ENCODE peak calls at places on chromosomes 4 and X, in eight cellular contexts. Q is HCT116, A is K562, L is A549, Z is esophagus squamous epithelium, R is lower leg skin, N is heart left ventricle, X is ovary. H is an unnamed sample.

GRCh38 chr4:163744861-163745260 is 250.4 kb downstream of the TMA16 start:
- DNase-seq in Z (no peak), X (no peak), L (no peak), Q (no peak), N (no peak), R (no peak), A (no peak), H (no peak)

GRCh38 chrX:106401965-106402559 is 209.7 kb upstream of the RADX start:
- DNase-seq in L (no peak), Q (no peak), R (no peak), A (no peak), Z (no peak), N (no peak), X (no peak), H (no peak)

GRCh38 chrX:147741776-147742175 is 169.9 kb upstream of the FMR1 start:
- DNase-seq in Z (no peak), R (no peak), A (no peak), N (no peak), X (no peak), L (no peak), Q (no peak), H (no peak)

GRCh38 chr4:26238426-26238781 is 82.4 kb upstream of the RBPJ start:
- DNase-seq in Q (no peak), L (no peak), N (no peak), R (no peak), Z (no peak), A (no peak), X (no peak), H (no peak)

GRCh38 chr4:186658657-186659056 is 65.0 kb downstream of the FAT1 start:
- DNase-seq in Z (no peak), X (no peak), L (no peak), N (no peak), A (no peak), R (no peak), Q (no peak), H (no peak)

GRCh38 chr4:69718376-69719293 is 41.8 kb downstream of the SULT1B1 start:
- DNase-seq in R (no peak), Q (no peak), A (no peak), Z (no peak), L (no peak), X (no peak), N (no peak), H (no peak)

GRCh38 chr4:76194325-76194724 is 19.3 kb downstream of the SCARB2 start:
- DNase-seq in R (no peak), A (peak; percentile 34), Z (no peak), L (peak; percentile 26), Q (no peak), X (no peak), N (no peak), H (no peak)

GRCh38 chr4:23717528-23718248 is 172.2 kb downstream of the PPARGC1A start:
- DNase-seq in X (no peak), Q (no peak), A (peak; percentile 37), Z (no peak), L (peak; percentile 37), N (no peak), R (no peak), H (peak; percentile 10)

GRCh38 chr4:185194924-185195632 is 8.7 kb downstream of the CFAP97 start:
- DNase-seq in A (no peak), N (no peak), X (no peak), Q (no peak), Z (no peak), R (no peak), L (no peak), H (no peak)

GRCh38 chr4:149493492-149493891 is 322.2 kb downstream of the IQCM start:
- DNase-seq in R (no peak), N (no peak), Q (no peak), Z (no peak), L (no peak), A (no peak), X (no peak), H (no peak)

GRCh38 chr4:102416765-102417164 is 71.5 kb upstream of the SLC39A8 start:
- DNase-seq in X (no peak), R (no peak), Q (no peak), L (no peak), Z (no peak), A (no peak), N (no peak), H (peak; percentile 16)

GRCh38 chr4:113013746-113014145 is 35.7 kb upstream of the ANK2 start:
- DNase-seq in L (no peak), R (no peak), N (no peak), Q (no peak), A (no peak), Z (no peak), X (no peak), H (no peak)

GRCh38 chr4:170465434-170465833 is 375.7 kb upstream of the AADAT start:
- DNase-seq in R (no peak), Z (no peak), N (no peak), Q (no peak), A (no peak), L (no peak), X (no peak), H (no peak)

GRCh38 chr4:182240161-182241130 is 2.8 kb upstream of the TENM3 start:
- DNase-seq in X (no peak), L (peak; percentile 25), N (no peak), R (no peak), Q (no peak), A (no peak), Z (no peak), H (no peak)

GRCh38 chr4:164526916-164527315 is 227.0 kb upstream of the SMIM31 start:
- DNase-seq in X (no peak), Q (no peak), R (no peak), L (no peak), Z (no peak), A (no peak), N (no peak), H (no peak)

GRCh38 chr4:169756971-169757574 is 671 bp downstream of the HPF1 start:
- DNase-seq in Q (no peak), N (no peak), A (peak; percentile 37), Z (no peak), X (no peak), R (no peak), L (no peak), H (peak; percentile 69)

GRCh38 chrX:153381684-153382532 is 19.2 kb downstream of the PNMA6E start:
- DNase-seq in Z (no peak), N (no peak), R (no peak), X (peak; percentile 81), L (peak; percentile 19), Q (no peak), A (peak; percentile 75), H (peak; percentile 37)

GRCh38 chr4:3870567-3870962 is 104.4 kb downstream of the ADRA2C start:
- DNase-seq in R (no peak), N (no peak), Q (no peak), L (no peak), A (no peak), Z (no peak), X (no peak), H (no peak)

GRCh38 chr4:152983774-152984411 is 47.8 kb downstream of the FHDC1 start:
- DNase-seq in A (no peak), R (peak; percentile 37), X (no peak), Q (no peak), Z (no peak), L (no peak), N (no peak), H (no peak)

GRCh38 chrX:121154858-121155404 is 107.5 kb downstream of the GLUD2 start:
- DNase-seq in Q (no peak), Z (no peak), N (no peak), X (no peak), A (no peak), R (no peak), L (no peak), H (no peak)

GRCh38 chrX:121151293-121151692 is 103.9 kb downstream of the GLUD2 start:
- DNase-seq in N (no peak), Z (no peak), Q (no peak), R (no peak), L (no peak), X (no peak), A (no peak), H (no peak)

GRCh38 chrX:121146059-121146628 is 98.7 kb downstream of the GLUD2 start:
- DNase-seq in A (no peak), Q (no peak), X (no peak), R (no peak), Z (no peak), N (no peak), L (no peak), H (no peak)

GRCh38 chrX:121150217-121150616 is 102.8 kb downstream of the GLUD2 start:
- DNase-seq in Q (no peak), Z (no peak), N (no peak), R (no peak), A (no peak), X (no peak), L (no peak), H (no peak)
- TF ChIP-seq POLR2A in Q (no peak), Z (no peak), N (no peak), R (no peak), A (no peak), X (no peak), L (no peak), H (no peak)

GRCh38 chrX:55041514-55041913 is 10.7 kb upstream of the ALAS2 start:
- DNase-seq in R (no peak), L (no peak), Q (no peak), Z (no peak), X (no peak), N (no peak), A (no peak), H (no peak)

GRCh38 chrX:55039471-55039870 is 8.7 kb upstream of the ALAS2 start:
- DNase-seq in R (no peak), X (no peak), L (no peak), N (no peak), Q (no peak), A (no peak), Z (no peak), H (no peak)
- TF ChIP-seq POLR2A in R (no peak), X (no peak), L (no peak), N (no peak), Q (no peak), A (no peak), Z (no peak), H (no peak)

GRCh38 chr4:85776091-85776490 is 301.1 kb downstream of the ARHGAP24 start:
- DNase-seq in A (no peak), Q (no peak), N (no peak), R (no peak), X (no peak), L (no peak), Z (no peak), H (no peak)

GRCh38 chr4:85776579-85776978 is 301.6 kb downstream of the ARHGAP24 start:
- DNase-seq in L (no peak), X (no peak), Z (no peak), A (no peak), R (no peak), N (no peak), Q (peak; percentile 24), H (no peak)

GRCh38 chr4:85779165-85779564 is 304.2 kb downstream of the ARHGAP24 start:
- DNase-seq in N (no peak), L (no peak), Z (no peak), R (no peak), X (no peak), A (no peak), Q (no peak), H (no peak)

GRCh38 chr4:85778809-85779124 is 303.8 kb downstream of the ARHGAP24 start:
- DNase-seq in R (no peak), N (no peak), A (no peak), L (no peak), Z (no peak), Q (no peak), X (no peak), H (no peak)

GRCh38 chr4:85777908-85778808 is 303.2 kb downstream of the ARHGAP24 start:
- DNase-seq in N (no peak), Q (no peak), R (no peak), X (no peak), Z (no peak), A (no peak), L (no peak), H (no peak)
- TF ChIP-seq POLR2A in N (no peak), Q (no peak), R (no peak), X (no peak), Z (no peak), A (no peak), L (no peak), H (no peak)

GRCh38 chr4:33133723-33134122 is 2413.6 kb downstream of the PCDH7 start:
- DNase-seq in Z (no peak), L (no peak), N (no peak), R (no peak), X (no peak), A (no peak), Q (no peak), H (no peak)
- TF ChIP-seq POLR2A in Z (no peak), L (no peak), N (no peak), R (no peak), X (no peak), A (no peak), Q (no peak), H (no peak)